ENCODE peak calls at places on chromosomes 3 and 15, in ten cellular contexts. Z, F, K, S, T, P, I, E, H and C are unnamed samples.

GRCh38 chr3:64644483-64644882 is 43.3 kb downstream of the ADAMTS9 start:
- DNase-seq in K (no peak), H (no peak), S (no peak), F (no peak), E (no peak), I (no peak), P (no peak), Z (no peak), T (no peak), C (no peak)

GRCh38 chr3:31004025-31004678 is 109.7 kb upstream of the GADL1 start:
- DNase-seq in H (no peak), I (no peak), S (no peak), T (no peak), Z (no peak), F (no peak), E (no peak), P (no peak), K (no peak), C (no peak)

GRCh38 chr3:56864090-56864489 is 62.3 kb upstream of the ARHGEF3 start:
- DNase-seq in S (no peak), Z (no peak), T (no peak), E (no peak), F (no peak), K (no peak), P (no peak), H (no peak), I (no peak), C (no peak)

GRCh38 chr15:70074380-70074779 is 23.3 kb downstream of the TLE3 start:
- DNase-seq in H (no peak), K (no peak), F (no peak), S (no peak), E (no peak), I (no peak), Z (no peak), T (no peak), P (no peak), C (no peak)

GRCh38 chr3:108588616-108589015 is 622 bp downstream of the CIP2A start:
- DNase-seq in I (no peak), E (no peak), K (no peak), P (no peak), S (no peak), T (no peak), H (no peak), F (no peak), Z (no peak), C (no peak)

GRCh38 chr3:99699841-99700240 is 61.4 kb downstream of the COL8A1 start:
- DNase-seq in I (no peak), T (no peak), Z (no peak), E (no peak), F (no peak), K (no peak), P (no peak), H (no peak), S (no peak), C (no peak)

GRCh38 chr15:73127302-73127936 is 75.2 kb downstream of the NEO1 start:
- DNase-seq in P (no peak), I (no peak), S (no peak), E (peak; percentile 18), T (no peak), F (no peak), H (no peak), K (no peak), Z (no peak), C (no peak)

GRCh38 chr3:152650177-152650576 is 184.8 kb upstream of the P2RY1 start:
- DNase-seq in Z (no peak), P (no peak), F (no peak), I (no peak), K (no peak), S (no peak), T (no peak), E (no peak), H (no peak), C (no peak)

GRCh38 chr3:52429779-52430415 is 15.0 kb downstream of the SEMA3G start:
- DNase-seq in I (peak; percentile 38), E (no peak), S (no peak), T (peak; percentile 43), K (no peak), Z (no peak), F (no peak), P (no peak), H (no peak), C (no peak)

GRCh38 chr15:84669726-84670125 is 11.7 kb upstream of the NMB start:
- DNase-seq in F (no peak), K (no peak), T (no peak), S (no peak), H (no peak), Z (no peak), E (no peak), P (no peak), I (no peak), C (no peak)

GRCh38 chr3:138688871-138689299 is 80.3 kb downstream of the FAIM start:
- DNase-seq in F (no peak), P (no peak), T (no peak), H (no peak), K (no peak), I (no peak), Z (no peak), E (no peak), S (no peak), C (no peak)

GRCh38 chr3:138692152-138692551 is 83.6 kb downstream of the FAIM start:
- DNase-seq in S (no peak), F (no peak), I (no peak), E (no peak), K (no peak), P (no peak), H (no peak), Z (no peak), T (no peak), C (no peak)

GRCh38 chr3:138696661-138697370 is 88.2 kb downstream of the FAIM start:
- DNase-seq in I (no peak), F (no peak), Z (no peak), T (no peak), S (no peak), P (no peak), H (no peak), E (no peak), K (no peak), C (no peak)

GRCh38 chr3:138690036-138690435 is 81.5 kb downstream of the FAIM start:
- DNase-seq in K (no peak), Z (no peak), S (no peak), F (no peak), H (no peak), I (no peak), E (no peak), P (no peak), T (no peak), C (no peak)

GRCh38 chr3:138694287-138695007 is 85.9 kb downstream of the FAIM start:
- DNase-seq in I (no peak), T (no peak), H (no peak), F (no peak), Z (no peak), S (no peak), P (no peak), E (peak; percentile 47), K (no peak), C (no peak)
- TF ChIP-seq POLR2AphosphoS5 in I (no peak), T (no peak), H (no peak), F (no peak), Z (no peak), S (no peak), P (no peak), E (no peak), K (no peak), C (no peak)

GRCh38 chr3:12585181-12585580 is 28.3 kb downstream of the MKRN2 start:
- DNase-seq in K (no peak), E (no peak), H (no peak), S (no peak), Z (no peak), P (no peak), I (no peak), F (no peak), T (no peak), C (no peak)
- TF ChIP-seq POLR2A in K (no peak), E (no peak), H (no peak), S (no peak), Z (no peak), P (no peak), I (no peak), F (peak; percentile 1), T (no peak), C (no peak)

GRCh38 chr3:46369675-46370132 is 1.0 kb upstream of the CCR5 start:
- DNase-seq in H (no peak), F (no peak), E (no peak), I (no peak), Z (no peak), T (no peak), S (no peak), P (no peak), K (no peak), C (no peak)

GRCh38 chr3:46365737-46366524 is 4.8 kb upstream of the CCR5 start:
- DNase-seq in K (no peak), S (no peak), I (no peak), T (no peak), E (no peak), H (peak; percentile 74), P (no peak), Z (no peak), F (no peak), C (no peak)

GRCh38 chr3:46370784-46371183 is at the start of gene CCR5:
- DNase-seq in P (no peak), I (no peak), K (no peak), T (no peak), F (no peak), S (no peak), E (no peak), H (no peak), Z (no peak), C (no peak)

GRCh38 chr3:46367811-46368210 is 2.9 kb upstream of the CCR5 start:
- DNase-seq in E (no peak), Z (no peak), K (no peak), P (no peak), T (no peak), H (no peak), F (no peak), S (no peak), I (no peak), C (no peak)

GRCh38 chr3:46368569-46368968 is 2.2 kb upstream of the CCR5 start:
- DNase-seq in P (no peak), I (no peak), H (no peak), Z (peak; percentile 51), K (peak; percentile 77), T (peak; percentile 80), F (no peak), S (peak; percentile 43), E (no peak), C (no peak)
- TF ChIP-seq POLR2AphosphoS5 in P (no peak), I (no peak), H (no peak), Z (no peak), K (no peak), T (no peak), F (no peak), S (no peak), E (no peak), C (no peak)

DNA sequence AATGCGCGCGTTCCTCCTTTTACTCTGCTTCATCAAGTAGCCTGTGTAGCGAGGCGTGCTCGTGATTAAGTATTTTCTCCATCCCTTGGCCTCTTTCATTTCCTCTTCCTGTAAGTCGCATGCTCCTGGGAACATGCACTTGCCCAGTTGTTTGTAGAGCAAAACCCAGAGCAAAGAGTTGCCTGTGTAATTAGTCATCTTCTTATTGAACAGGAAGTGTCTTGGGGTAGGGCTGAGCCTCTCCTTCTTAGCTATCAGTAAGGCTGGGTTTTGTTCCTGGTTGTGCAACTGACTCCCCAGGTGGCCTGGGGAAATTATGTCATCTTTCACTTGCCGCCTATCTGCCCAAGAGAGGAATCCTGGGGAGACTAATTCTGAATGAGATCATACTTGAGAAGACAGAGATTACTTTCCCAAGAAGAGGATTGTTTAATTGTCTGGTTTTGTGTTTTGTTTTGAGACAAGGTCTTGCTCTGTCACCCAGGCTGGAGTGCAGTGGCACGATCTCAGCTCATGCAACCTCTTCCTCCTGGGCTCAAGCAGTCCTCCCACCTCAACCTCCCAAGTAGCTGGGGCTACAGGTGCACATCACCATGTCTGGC is 14.9 kb downstream of the LIPH start:
- DNase-seq in T (peak; percentile 63), Z (peak; percentile 69), E (peak; percentile 92), P (peak; percentile 67), I (no peak), H (peak; percentile 92), K (peak; percentile 73), S (no peak), F (peak; percentile 61), C (peak; percentile 59)
- TF ChIP-seq POLR2A in T (no peak), Z (no peak), E (no peak), P (no peak), I (no peak), H (no peak), K (peak; percentile 42), S (no peak), F (no peak), C (peak; percentile 18)